ENCODE peak calls at places on chromosomes 11 and 22, in five cellular contexts. K, R, W, O and P are unnamed samples.

GRCh38 chr22:50086526-50086925 is 1.3 kb upstream of the MLC1 start:
- DNase-seq in R (no peak), K (no peak), O (no peak), W (no peak), P (no peak)

GRCh38 chr11:91742155-91742554 is 482.5 kb upstream of the FAT3 start:
- DNase-seq in O (no peak), K (no peak), W (no peak), R (no peak), P (no peak)

GRCh38 chr11:112790286-112790685 is 170.9 kb upstream of the NCAM1 start:
- DNase-seq in R (no peak), K (no peak), O (no peak), W (no peak), P (no peak)

GRCh38 chr11:107011977-107012376 is 6.3 kb downstream of the GUCY1A2 start:
- DNase-seq in W (peak), K (no peak), O (no peak), R (no peak), P (no peak)

GRCh38 chr22:34866081-34866480 is 199.9 kb upstream of the ISX start:
- DNase-seq in W (no peak), O (no peak), R (no peak), K (no peak), P (no peak)

GRCh38 chr22:39206491-39206890 is 38.3 kb downstream of the PDGFB start:
- DNase-seq in R (no peak), O (no peak), K (no peak), W (no peak), P (no peak)

GRCh38 chr11:116404143-116404800 is 368.5 kb downstream of the BUD13 start:
- DNase-seq in K (no peak), R (no peak), O (no peak), W (no peak), P (no peak)

GRCh38 chr22:45242778-45243191 is 2.1 kb upstream of the KIAA0930 start:
- DNase-seq in K (no peak), R (no peak), W (peak), O (no peak), P (no peak)

GRCh38 chr11:29310016-29310415 is 706.8 kb downstream of the KCNA4 start:
- DNase-seq in K (no peak), R (no peak), W (peak), O (no peak), P (no peak)

GRCh38 chr11:93737904-93738612 is 3.2 kb downstream of the TAF1D start:
- DNase-seq in W (peak), O (no peak), R (no peak), K (no peak), P (no peak)

GRCh38 chr11:118897721-118898310 is 14.1 kb downstream of the CXCR5 start:
- DNase-seq in R (no peak), W (no peak), O (no peak), K (no peak), P (no peak)

GRCh38 chr11:76558891-76559290 is 111.7 kb downstream of the LRRC32 start:
- DNase-seq in W (no peak), O (no peak), R (no peak), K (no peak), P (no peak)

GRCh38 chr22:46848227-46848626 is 85.8 kb downstream of the TBC1D22A start:
- DNase-seq in K (no peak), W (peak), R (no peak), O (no peak), P (no peak)

GRCh38 chr11:8587915-8588314 is 6.1 kb downstream of the STK33 start:
- DNase-seq in O (no peak), K (no peak), R (no peak), W (no peak), P (no peak)

GRCh38 chr11:24357620-24358386 is 139.1 kb upstream of the LUZP2 start:
- DNase-seq in R (no peak), K (no peak), W (no peak), O (no peak), P (no peak)

GRCh38 chr11:11789735-11790369 is 51.9 kb upstream of the USP47 start:
- DNase-seq in R (no peak), W (peak), K (no peak), O (peak), P (no peak)

GRCh38 chr22:50719814-50720300 is 18.1 kb upstream of the ACR start:
- DNase-seq in W (no peak), O (no peak), K (no peak), R (no peak), P (no peak)

GRCh38 chr11:115656684-115657083 is 152.5 kb upstream of the CADM1 start:
- DNase-seq in W (no peak), R (no peak), K (no peak), O (no peak), P (no peak)

GRCh38 chr22:46845281-46846153 is 83.1 kb downstream of the TBC1D22A start:
- DNase-seq in R (no peak), O (no peak), K (no peak), W (peak), P (no peak)

GRCh38 chr22:31611065-31611760 is 50.8 kb downstream of the PISD start:
- DNase-seq in R (no peak), O (no peak), W (no peak), K (no peak), P (no peak)

GRCh38 chr22:49406047-49406650 is 421.5 kb downstream of the BRD1 start:
- DNase-seq in W (no peak), O (no peak), K (no peak), R (no peak), P (no peak)

GRCh38 chr22:26066534-26066933 is 102.7 kb upstream of the SEZ6L start:
- DNase-seq in R (no peak), W (no peak), K (no peak), O (no peak), P (no peak)

GRCh38 chr11:130726234-130726559 is 190.1 kb downstream of the SNX19 start:
- DNase-seq in K (no peak), W (no peak), O (no peak), R (no peak), P (no peak)

GRCh38 chr11:327581-327923 is 6.9 kb upstream of the IFITM3 start:
- DNase-seq in K (no peak), R (no peak), O (no peak), W (peak), P (no peak)

GRCh38 chr22:41350087-41350486 is 31.7 kb upstream of the TEF start:
- DNase-seq in O (no peak), W (no peak), K (no peak), R (no peak), P (no peak)

GRCh38 chr11:64305691-64306562 is 603 bp downstream of the ESRRA start:
- DNase-seq in K (peak), W (peak), R (no peak), O (no peak), P (peak)

GRCh38 chr11:13717331-13717730 is 48.9 kb downstream of the FAR1 start:
- DNase-seq in K (no peak), W (peak), O (no peak), R (peak), P (no peak)

GRCh38 chr11:65440831-65441499 is 18.4 kb downstream of the NEAT1 start:
- DNase-seq in R (no peak), O (no peak), W (peak), K (no peak), P (no peak)

GRCh38 chr22:37560682-37561208 is 465 bp downstream of the CDC42EP1 start:
- DNase-seq in O (peak), K (no peak), R (no peak), W (peak), P (no peak)

GRCh38 chr11:203056-203944 is 3.9 kb downstream of the BET1L start:
- DNase-seq in K (no peak), R (no peak), W (no peak), O (no peak), P (no peak)